ENCODE peak calls at places on chromosomes 11 and 22, in six cellular contexts. R, C, S, Q, H and G are unnamed samples.

GRCh38 chr22:45029501-45029900 is 19.7 kb upstream of the PHF21B start:
- DNase-seq in Q (no peak), R (no peak), C (no peak), S (no peak), H (no peak), G (no peak)

GRCh38 chr11:79160786-79161403 is 279.9 kb downstream of the TENM4 start:
- DNase-seq in H (no peak), Q (peak; percentile 42), S (no peak), R (no peak), C (peak; percentile 2), G (no peak)

GRCh38 chr11:34840736-34841386 is 75.3 kb downstream of the APIP start:
- DNase-seq in H (no peak), S (peak; percentile 57), C (peak; percentile 29), Q (peak; percentile 24), R (peak; percentile 67), G (peak; percentile 32)

GRCh38 chr22:48105254-48105653 is 1342.8 kb downstream of the TBC1D22A start:
- DNase-seq in S (peak; percentile 6), R (no peak), H (no peak), Q (no peak), C (no peak), G (no peak)

GRCh38 chr11:65423516-65424199 is 1.1 kb downstream of the NEAT1 start:
- DNase-seq in C (no peak), Q (no peak), R (peak; percentile 45), H (peak; percentile 37), S (peak; percentile 51), G (no peak)

GRCh38 chr11:10693509-10694071 is at the start of gene IRAG1:
- DNase-seq in R (no peak), Q (peak; percentile 47), S (peak; percentile 38), C (peak; percentile 11), H (no peak), G (no peak)

GRCh38 chr11:62001450-62002178 is 34.2 kb upstream of the FTH1 start:
- DNase-seq in Q (peak; percentile 58), R (no peak), H (no peak), C (no peak), S (peak; percentile 84), G (no peak)

GRCh38 chr11:108253176-108253575 is 30.3 kb downstream of the ATM start:
- DNase-seq in Q (peak; percentile 5), C (no peak), S (no peak), H (no peak), R (no peak), G (no peak)

GRCh38 chr22:41951898-41952474 is at the start of gene SMIM45:
- DNase-seq in S (no peak), H (no peak), R (peak; percentile 78), Q (no peak), C (no peak), G (no peak)

GRCh38 chr22:20268350-20269012 is 363 bp upstream of the RTN4R start:
- DNase-seq in R (peak; percentile 58), Q (peak; percentile 91), C (peak; percentile 57), S (peak; percentile 65), H (peak; percentile 50), G (peak; percentile 78)

GRCh38 chr11:58394195-58394594 is 12.5 kb downstream of the OR5B3 start:
- DNase-seq in R (no peak), Q (no peak), H (no peak), S (no peak), C (peak; percentile 16), G (no peak)

GRCh38 chr11:55714982-55715888 is 53.2 kb downstream of the OR4C6 start:
- DNase-seq in S (no peak), R (peak; percentile 3), Q (no peak), C (peak; percentile 4), H (no peak), G (no peak)

GRCh38 chr11:131824766-131825165 is 454.4 kb downstream of the NTM start:
- DNase-seq in S (no peak), Q (peak; percentile 45), R (no peak), C (no peak), H (no peak), G (no peak)

GRCh38 chr11:63869686-63870085 is 30.8 kb downstream of the MARK2 start:
- DNase-seq in S (no peak), Q (no peak), H (peak; percentile 39), R (no peak), C (no peak), G (no peak)

GRCh38 chr11:120354068-120354467 is 17.9 kb downstream of the ARHGEF12 start:
- DNase-seq in C (no peak), R (no peak), H (no peak), Q (no peak), S (no peak), G (no peak)

GRCh38 chr11:110085255-110085838 is 7.8 kb upstream of the ZC3H12C start:
- DNase-seq in C (no peak), H (no peak), S (no peak), Q (no peak), R (no peak), G (no peak)

GRCh38 chr11:921921-922678 is 3.6 kb upstream of the AP2A2 start:
- DNase-seq in Q (no peak), S (no peak), R (no peak), H (no peak), C (no peak), G (no peak)

DNA sequence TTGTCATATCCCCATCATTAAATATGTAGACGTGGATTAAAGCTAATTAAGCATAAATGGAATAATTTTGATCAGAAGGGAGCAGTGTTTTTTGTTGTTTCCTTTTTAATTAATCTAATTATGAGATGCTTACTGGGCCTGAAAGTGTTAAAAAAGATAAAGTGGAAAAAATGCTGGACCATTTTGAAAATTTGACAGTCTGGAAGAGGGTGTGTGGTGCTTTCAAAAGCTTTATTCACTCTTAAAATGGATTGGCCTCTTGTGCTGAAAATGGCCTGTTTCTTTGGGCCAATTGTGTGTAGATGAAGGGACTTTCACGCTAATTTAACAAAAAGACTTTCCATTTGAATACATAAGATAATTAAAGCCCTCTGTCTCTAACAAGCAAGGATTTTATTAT is 1.8 kb downstream of the TNRC6B start:
- DNase-seq in C (no peak), Q (no peak), H (no peak), R (no peak), S (no peak), G (no peak)
- H3K4me3 ChIP-seq in C (peak overlapping the region; percentile 69), Q (peak overlapping the region; percentile 66), H (peak overlapping the region; percentile 59), R (peak overlapping the region; percentile 91), S (peak overlapping the region; percentile 50), G (peak overlapping the region; percentile 52)

GRCh38 chr22:36330655-36331305 is 57.0 kb downstream of the MYH9 start:
- DNase-seq in H (no peak), Q (peak; percentile 44), R (no peak), C (peak; percentile 58), S (peak; percentile 41), G (no peak)

GRCh38 chr22:36332623-36333331 is 55.0 kb downstream of the MYH9 start:
- DNase-seq in S (peak; percentile 77), R (peak; percentile 36), Q (peak; percentile 71), C (no peak), H (no peak), G (no peak)

GRCh38 chr22:36330127-36330526 is 57.6 kb downstream of the MYH9 start:
- DNase-seq in Q (no peak), S (no peak), R (no peak), H (no peak), C (no peak), G (no peak)

GRCh38 chr22:36331912-36332622 is 55.7 kb downstream of the MYH9 start:
- DNase-seq in C (peak; percentile 50), R (peak; percentile 71), S (peak; percentile 78), Q (peak; percentile 47), H (peak; percentile 57), G (no peak)

DNA sequence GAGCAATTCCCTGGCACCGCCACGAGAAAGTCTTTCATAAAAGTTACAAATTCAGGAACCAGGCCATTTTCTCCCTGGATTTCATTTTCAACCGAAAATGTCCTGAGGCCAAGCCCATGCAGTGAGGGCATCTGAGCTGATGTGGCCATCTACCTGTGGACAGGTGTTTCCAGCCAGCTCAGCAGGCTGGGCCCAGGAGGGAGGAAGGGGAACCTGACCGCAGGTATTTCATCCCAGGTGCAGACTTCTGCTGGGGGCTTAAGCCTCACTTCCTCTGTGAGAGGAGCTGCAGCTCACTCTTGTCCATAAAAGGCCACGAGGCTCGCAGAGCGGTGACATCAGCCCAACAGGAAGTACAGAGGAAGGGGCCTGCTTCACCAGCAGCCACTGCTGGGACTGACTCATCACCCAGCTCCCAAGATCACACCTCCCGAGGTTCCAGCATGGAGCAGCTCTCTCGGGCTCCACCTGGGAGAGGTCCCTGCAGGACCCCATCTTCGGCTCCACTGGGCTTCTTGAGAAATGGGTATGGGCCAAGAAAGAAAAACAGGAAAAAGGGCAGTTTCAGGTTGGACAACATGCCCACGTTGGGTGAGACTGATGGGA is 56.4 kb downstream of the MYH9 start:
- DNase-seq in R (peak; percentile 91), H (peak; percentile 70), S (peak; percentile 75), Q (peak; percentile 88), C (peak; percentile 92), G (no peak)
- H3K36me3 ChIP-seq in R (peaks cover 85% of the 10 kb centered on the region), H (peaks cover 35% of the 10 kb centered on the region), S (peaks cover 6% of the 10 kb centered on the region), Q (no peaks in the 10 kb centered on the region), C (peaks cover 96% of the 10 kb centered on the region), G (peaks cover 63% of the 10 kb centered on the region)

GRCh38 chr22:23718371-23719165 is 27.8 kb downstream of the RGL4 start:
- DNase-seq in Q (no peak), S (peak; percentile 31), R (no peak), H (no peak), C (no peak), G (no peak)

GRCh38 chr22:23713696-23714595 is 23.1 kb downstream of the RGL4 start:
- DNase-seq in Q (no peak), C (no peak), H (no peak), S (no peak), R (no peak), G (no peak)

GRCh38 chr22:23716811-23717801 is 26.3 kb downstream of the RGL4 start:
- DNase-seq in H (peak; percentile 78), R (peak; percentile 94), Q (peak; percentile 94), S (peak; percentile 89), C (peak; percentile 81), G (peak; percentile 86)

GRCh38 chr22:23714596-23715588 is 24.1 kb downstream of the RGL4 start:
- DNase-seq in S (no peak), H (no peak), Q (no peak), C (no peak), R (no peak), G (no peak)

DNA sequence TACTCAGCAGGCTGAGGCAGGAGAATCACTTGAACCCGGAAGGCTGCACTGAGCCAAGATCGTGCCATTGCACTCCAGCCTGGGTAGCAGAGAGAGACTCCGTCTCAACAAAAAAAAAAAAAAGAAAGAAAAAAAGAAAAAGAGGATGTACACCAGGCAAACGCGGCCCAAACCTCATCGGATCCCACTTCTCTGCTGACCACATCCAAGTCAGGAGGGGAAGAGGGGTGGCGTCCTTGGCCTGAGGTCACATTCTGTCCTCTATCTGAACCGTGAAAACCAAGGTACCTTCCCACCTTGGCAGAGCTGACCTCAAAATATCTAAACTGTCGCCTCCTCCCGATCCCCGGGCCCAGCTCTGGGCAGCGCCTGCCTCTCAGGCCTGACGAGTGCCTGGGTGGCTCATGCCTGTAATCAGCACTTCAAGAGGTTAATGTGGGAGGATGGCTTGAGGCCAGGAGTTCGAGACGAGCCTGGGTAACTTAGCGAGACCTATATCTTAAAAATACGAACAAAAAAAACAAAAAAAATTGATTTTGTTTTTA is 25.1 kb downstream of the RGL4 start:
- DNase-seq in S (no peak), C (no peak), H (no peak), Q (no peak), R (no peak), G (no peak)
- H3K4me3 ChIP-seq in S (peak overlapping the region; percentile 93), C (peak overlapping the region; percentile 90), H (peak overlapping the region; percentile 99), Q (peak overlapping the region; percentile 54), R (peak overlapping the region; percentile 79), G (peak overlapping the region; percentile 90)

DNA sequence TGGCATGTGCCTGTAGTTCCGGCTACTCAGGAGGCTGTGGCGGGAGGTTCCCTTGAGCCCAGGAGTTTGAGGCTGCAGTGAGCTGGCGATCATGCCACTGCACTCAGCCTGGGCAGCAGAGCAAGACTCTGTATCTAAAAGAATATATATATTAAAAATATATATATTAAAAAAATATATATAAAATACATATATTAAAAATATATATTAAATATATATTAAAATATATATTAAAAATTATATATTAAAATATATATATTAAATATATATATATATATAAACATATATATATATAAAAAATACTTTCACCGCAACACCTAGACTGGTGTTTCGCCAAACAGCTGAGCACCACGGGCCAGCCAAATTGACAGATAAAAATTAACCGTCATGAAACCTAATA is 8.8 kb downstream of the TTC38 start:
- DNase-seq in C (no peak), H (no peak), Q (no peak), S (no peak), R (no peak), G (no peak)
- H3K36me3 ChIP-seq in C (peaks cover 39% of the 10 kb centered on the region), H (no peaks in the 10 kb centered on the region), Q (no peaks in the 10 kb centered on the region), S (peaks cover 23% of the 10 kb centered on the region), R (no peaks in the 10 kb centered on the region), G (peaks cover 78% of the 10 kb centered on the region)